ENCODE peak calls at places on chromosomes 7 and 10, in five cellular contexts. W is GM13977, D is astrocyte of the spinal cord, P is heart left ventricle, A is AG09309. K is an unnamed sample.

GRCh38 chr10:49139000-49139865 is 5.4 kb upstream of the FAM170B start:
- DNase-seq in W (peak), D (peak), A (peak), P (no peak), K (no peak)

GRCh38 chr7:90706067-90706716 is 110.1 kb downstream of the CDK14 start:
- DNase-seq in W (no peak), P (no peak), D (peak), A (no peak), K (no peak)

GRCh38 chr7:33640732-33641131 is 264.6 kb upstream of the BMPER start:
- DNase-seq in W (no peak), P (no peak), A (no peak), D (no peak), K (no peak)

GRCh38 chr10:49500420-49500819 is 38.5 kb downstream of the ERCC6 start:
- DNase-seq in D (no peak), P (no peak), A (no peak), W (no peak), K (no peak)

GRCh38 chr7:38796636-38797501 is 112.1 kb downstream of the VPS41 start:
- DNase-seq in P (peak), W (peak), A (peak), D (peak), K (peak)

GRCh38 chr10:14325325-14325955 is 5.3 kb downstream of the FRMD4A start:
- DNase-seq in D (peak), P (no peak), A (no peak), W (peak), K (peak)

GRCh38 chr7:29623976-29624375 is 60.3 kb downstream of the PRR15 start:
- DNase-seq in P (no peak), W (no peak), D (no peak), A (no peak), K (no peak)

GRCh38 chr7:114502454-114503254 is 88.0 kb downstream of the FOXP2 start:
- DNase-seq in D (peak), W (no peak), P (no peak), A (no peak), K (no peak)

GRCh38 chr7:51103718-51104117 is 212.9 kb downstream of the COBL start:
- DNase-seq in D (no peak), W (no peak), A (no peak), P (no peak), K (no peak)

GRCh38 chr7:707296-708000 is 19.1 kb upstream of the DNAAF5 start:
- DNase-seq in A (no peak), P (no peak), D (no peak), W (no peak), K (no peak)

GRCh38 chr10:28910960-28911359 is 233.6 kb downstream of the BAMBI start:
- DNase-seq in P (no peak), A (peak), W (no peak), D (peak), K (no peak)

GRCh38 chr7:138848056-138848975 is 50.3 kb upstream of the ATP6V0A4 start:
- DNase-seq in D (peak), W (no peak), A (no peak), P (no peak), K (no peak)

GRCh38 chr10:103812431-103812830 is 42.9 kb downstream of the SH3PXD2A start:
- DNase-seq in P (peak), D (no peak), A (no peak), W (no peak), K (no peak)

GRCh38 chr10:102702742-102703141 is 11.5 kb downstream of the ARL3 start:
- DNase-seq in P (no peak), A (no peak), W (no peak), D (no peak), K (no peak)

GRCh38 chr7:333399-333776 is 43.4 kb downstream of the FOXL3 start:
- DNase-seq in P (peak), W (no peak), D (peak), A (no peak), K (no peak)

GRCh38 chr10:124671486-124672075 is 72.6 kb downstream of the FAM53B start:
- DNase-seq in W (no peak), P (peak), A (no peak), D (no peak), K (no peak)

GRCh38 chr7:117229350-117229749 is 93.5 kb downstream of the WNT2 start:
- DNase-seq in D (no peak), W (no peak), P (no peak), A (no peak), K (no peak)

GRCh38 chr10:86229378-86229777 is 137.2 kb downstream of the GRID1 start:
- DNase-seq in W (no peak), D (no peak), P (no peak), A (no peak), K (no peak)

GRCh38 chr7:22121702-22122474 is 176.2 kb upstream of the CDCA7L start:
- DNase-seq in D (no peak), P (peak), A (no peak), W (no peak), K (no peak)

GRCh38 chr7:97847791-97848190 is 24.4 kb downstream of the ASNS start:
- DNase-seq in P (no peak), D (no peak), W (no peak), A (no peak), K (no peak)

GRCh38 chr10:76337641-76338040 is 906.2 kb downstream of the LRMDA start:
- DNase-seq in D (peak), P (no peak), A (peak), W (no peak), K (no peak)

GRCh38 chr10:129532838-129533237 is 65.8 kb downstream of the MGMT start:
- DNase-seq in A (no peak), P (no peak), D (no peak), W (no peak), K (no peak)

GRCh38 chr10:36381748-36382147 is 739.7 kb upstream of the FZD8 start:
- DNase-seq in A (no peak), P (no peak), D (no peak), W (no peak), K (no peak)

GRCh38 chr7:13098161-13098560 is 410.7 kb downstream of the ARL4A start:
- DNase-seq in W (no peak), D (no peak), P (no peak), A (no peak), K (no peak)

GRCh38 chr10:129800-130199 is 5.5 kb upstream of the ZMYND11 start:
- DNase-seq in W (no peak), P (no peak), A (no peak), D (no peak), K (no peak)

GRCh38 chr7:52260046-52260665 is 775.3 kb upstream of the POM121L12 start:
- DNase-seq in W (no peak), A (no peak), D (no peak), P (no peak), K (no peak)

GRCh38 chr7:102317231-102318059 is 30.8 kb downstream of the SH2B2 start:
- DNase-seq in D (no peak), W (peak), A (no peak), P (no peak), K (no peak)
- TF ChIP-seq CTCF in D (peak), W (peak), A (no peak), P (no peak), K (no peak)

DNA sequence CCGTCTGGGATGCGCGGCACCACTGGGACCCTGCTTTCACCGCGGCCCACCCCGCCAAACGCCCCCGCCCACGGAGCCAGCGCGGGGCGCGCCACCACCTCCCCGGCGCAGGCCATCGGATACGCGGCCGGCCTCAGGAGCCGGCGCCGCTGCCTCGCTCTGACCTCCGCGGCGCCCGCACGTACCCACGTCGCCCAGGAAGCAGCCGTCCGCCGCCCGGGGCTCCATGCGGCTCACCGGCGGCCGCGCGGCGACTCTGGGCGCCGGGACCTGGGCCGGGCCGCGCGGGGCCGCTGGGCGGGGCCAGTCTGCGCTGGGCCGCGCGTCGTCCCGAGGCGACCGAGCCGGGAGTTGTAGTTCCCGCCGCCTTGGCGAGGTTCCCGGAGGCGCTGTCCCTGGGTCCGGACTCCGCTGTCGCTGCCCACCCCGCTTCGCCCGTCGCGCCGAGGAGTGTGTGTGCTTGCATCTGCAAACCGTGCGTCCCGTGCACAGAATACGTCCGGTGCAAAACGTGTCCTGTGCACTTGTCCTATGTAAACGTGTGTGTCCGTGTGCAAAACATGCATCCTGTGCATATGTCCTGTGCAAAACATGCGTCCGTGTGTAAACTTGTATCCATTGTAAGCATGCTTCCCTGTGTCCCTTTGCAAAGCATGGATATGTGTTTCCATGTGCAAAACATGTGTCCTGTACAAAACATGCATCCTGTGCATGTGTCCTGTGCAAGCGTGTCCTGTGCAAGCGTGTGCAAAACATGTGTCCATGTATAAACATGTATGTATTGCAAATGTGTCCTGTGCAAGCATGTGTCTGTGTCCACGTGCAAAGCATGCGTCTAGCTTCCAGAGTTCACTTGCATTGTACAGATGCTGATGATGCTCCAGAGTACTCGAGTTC is at the start of gene ASB13:
- DNase-seq in D (peak), A (no peak), P (peak), W (peak), K (no peak)
- TF ChIP-seq CTCF in D (no peak), A (no peak), P (no peak), W (no peak), K (no peak)

DNA sequence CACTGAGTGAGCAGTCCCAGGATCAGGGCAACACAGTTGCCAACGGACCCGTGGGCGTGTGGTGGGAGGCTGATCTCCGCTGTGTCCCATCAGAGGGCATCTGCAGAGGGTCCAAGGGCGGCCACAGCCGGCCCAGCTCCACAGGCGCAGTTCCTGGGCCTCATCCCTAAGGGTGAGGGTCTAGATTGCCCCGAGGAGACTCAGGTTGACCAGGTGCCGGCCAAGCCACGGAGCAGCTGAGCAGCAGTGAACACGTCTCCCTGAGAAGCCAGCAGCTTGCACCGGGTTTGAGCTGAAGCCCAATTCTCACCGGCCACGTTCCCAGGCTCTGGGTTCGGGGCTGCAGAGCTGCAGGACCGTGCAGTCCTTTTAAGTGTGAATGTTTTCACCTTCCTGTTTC is 58.8 kb upstream of the ADGRA1 start:
- DNase-seq in A (no peak), D (no peak), P (no peak), W (no peak), K (no peak)
- TF ChIP-seq CTCF in A (no peak), D (no peak), P (no peak), W (no peak), K (no peak)

GRCh38 chr10:12644380-12645144 is 295.2 kb downstream of the CAMK1D start:
- DNase-seq in A (no peak), W (peak), P (no peak), D (peak), K (no peak)

GRCh38 chr10:12645449-12645848 is 296.1 kb downstream of the CAMK1D start:
- DNase-seq in D (no peak), P (no peak), A (no peak), W (no peak), K (no peak)

GRCh38 chr10:12650122-12650521 is 300.8 kb downstream of the CAMK1D start:
- DNase-seq in D (no peak), W (no peak), A (no peak), P (no peak), K (no peak)

GRCh38 chr10:12643279-12643678 is 293.9 kb downstream of the CAMK1D start:
- DNase-seq in P (no peak), A (no peak), W (no peak), D (no peak), K (no peak)

DNA sequence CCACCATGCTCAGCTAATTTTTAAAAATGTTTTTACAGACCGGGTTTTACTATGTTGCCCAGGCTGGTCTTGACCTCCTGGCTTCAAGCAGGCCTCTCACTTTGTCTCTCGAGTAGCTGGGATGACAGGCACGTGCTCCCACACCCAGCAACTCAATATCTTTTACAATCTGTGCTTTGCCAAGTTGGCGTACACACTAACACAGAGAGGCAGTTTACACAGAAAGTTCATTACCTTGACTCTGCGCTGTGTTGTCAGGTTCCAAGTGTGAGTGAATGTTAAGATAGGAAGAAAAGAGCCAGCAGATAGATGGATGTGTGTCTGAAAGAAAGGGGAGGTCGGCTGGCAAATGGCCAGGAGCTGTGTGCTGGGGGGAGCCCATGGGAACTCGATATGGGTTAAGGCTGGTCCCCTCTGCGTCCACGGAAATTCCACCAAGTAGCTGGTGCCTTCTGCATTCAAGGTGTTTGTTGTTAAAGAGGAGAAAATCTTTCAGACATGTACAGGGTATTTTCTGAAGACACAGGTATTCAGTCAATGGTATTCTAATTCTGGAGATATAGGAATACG is 299.8 kb downstream of the CAMK1D start:
- DNase-seq in D (no peak), W (no peak), P (no peak), A (no peak), K (no peak)
- TF ChIP-seq CTCF in D (no peak), W (no peak), P (no peak), A (no peak), K (no peak)

GRCh38 chr7:86149266-86149665 is 494.4 kb upstream of the GRM3 start:
- DNase-seq in D (no peak), P (no peak), A (no peak), W (no peak), K (no peak)
- TF ChIP-seq CTCF in D (no peak), P (no peak), A (no peak), W (no peak), K (no peak)

DNA sequence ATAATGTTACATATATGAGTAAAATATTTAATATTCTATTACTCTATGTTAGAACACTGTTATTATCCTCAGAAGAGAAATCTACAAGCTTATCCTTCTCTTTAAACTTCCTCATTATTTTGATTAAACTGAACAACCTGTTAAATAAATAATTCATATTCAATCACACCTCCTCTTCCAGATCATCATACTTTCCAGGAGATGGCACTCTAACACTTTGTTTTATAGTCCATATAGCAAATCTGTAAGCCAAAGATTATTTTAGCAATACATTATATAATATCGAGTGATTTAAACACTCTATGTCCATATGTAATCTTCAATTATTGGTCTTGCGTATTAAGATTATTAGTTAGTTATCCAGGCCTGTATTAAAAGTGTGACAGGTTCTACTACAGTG is 694.1 kb downstream of the ANKRD7 start:
- DNase-seq in P (no peak), D (peak), A (no peak), W (no peak), K (no peak)
- TF ChIP-seq CTCF in P (no peak), D (peak), A (no peak), W (peak), K (no peak)

GRCh38 chr7:110894111-110894510 is 196.8 kb upstream of the LRRN3 start:
- DNase-seq in P (no peak), A (no peak), W (no peak), D (no peak), K (no peak)

GRCh38 chr7:110898516-110898915 is 192.4 kb upstream of the LRRN3 start:
- DNase-seq in W (no peak), A (no peak), P (no peak), D (no peak), K (no peak)

GRCh38 chr7:110897538-110897937 is 193.4 kb upstream of the LRRN3 start:
- DNase-seq in A (no peak), W (no peak), D (no peak), P (no peak), K (no peak)
- TF ChIP-seq CTCF in A (no peak), W (no peak), D (no peak), P (no peak), K (no peak)

DNA sequence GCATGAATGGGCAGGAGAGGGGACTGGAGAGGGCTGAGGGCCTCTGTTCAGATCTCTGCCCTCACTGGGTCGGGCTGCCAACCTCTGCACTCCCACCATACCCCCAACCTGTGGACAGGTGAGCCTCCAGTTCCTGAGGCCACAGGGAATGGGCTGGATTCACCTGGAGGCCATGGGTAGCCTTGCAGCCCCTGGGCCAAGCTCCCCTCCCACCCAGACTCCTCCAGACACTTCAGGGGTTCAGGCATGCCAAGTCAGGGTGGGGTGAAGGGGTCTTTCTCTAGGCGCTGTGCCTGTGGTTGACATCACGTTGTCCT is 80.5 kb downstream of the ZMIZ1 start:
- DNase-seq in P (no peak), A (no peak), W (no peak), D (no peak), K (no peak)
- TF ChIP-seq CTCF in P (no peak), A (no peak), W (no peak), D (no peak), K (no peak)

GRCh38 chr10:92074126-92074887 is 150.7 kb downstream of the BTAF1 start:
- DNase-seq in D (no peak), W (no peak), A (no peak), P (no peak), K (no peak)
- TF ChIP-seq CTCF in D (no peak), W (no peak), A (peak), P (peak), K (no peak)

GRCh38 chr10:17292375-17292774 is 64.3 kb downstream of the VIM start:
- DNase-seq in P (no peak), W (no peak), A (no peak), D (no peak), K (no peak)

GRCh38 chr10:17286562-17287089 is 58.6 kb downstream of the VIM start:
- DNase-seq in D (no peak), P (no peak), W (no peak), A (no peak), K (no peak)

GRCh38 chr10:17287151-17287550 is 59.1 kb downstream of the VIM start:
- DNase-seq in P (no peak), W (no peak), A (no peak), D (no peak), K (no peak)

GRCh38 chr10:17289763-17290162 is 61.7 kb downstream of the VIM start:
- DNase-seq in A (no peak), D (no peak), P (no peak), W (no peak), K (no peak)

GRCh38 chr10:17290226-17290625 is 62.2 kb downstream of the VIM start:
- DNase-seq in A (peak), D (peak), W (peak), P (no peak), K (no peak)
- TF ChIP-seq CTCF in A (peak), D (peak), W (no peak), P (no peak), K (no peak)

K was measured in omental fat pad.